ENCODE peak calls at places on chromosomes 12 and 14, in ten cellular contexts. A is H7; G is posterior vena cava; V is stimulated activated CD4-positive, alpha-beta T cell treated with anti-CD3 and anti-CD28 coated beads, Interleukin-12 subunit alpha, Interleukin-12 subunit beta, amount 100 ng/mL, for 24 hours; T is MM.1S; S is suprapubic skin; Q is NCI-H2029; F is CD8-positive, alpha-beta T cell; K is esophagus muscularis mucosa; C is adipocyte. J is an unnamed sample.

GRCh38 chr12:48973992-48974673 is 2.6 kb upstream of the WNT10B start:
- DNase-seq in S (no peak), Q (no peak), K (no peak), F (no peak), V (no peak), G (peak; percentile 94), C (no peak), T (no peak), A (peak; percentile 89), J (no peak)

GRCh38 chr12:101521136-101521535 is 46.0 kb downstream of the SPIC start:
- DNase-seq in F (no peak), Q (no peak), S (no peak), A (no peak), G (no peak), C (no peak), T (no peak), V (no peak), K (no peak), J (no peak)

GRCh38 chr12:132490481-132491348 is 764 bp downstream of the FBRSL1 start:
- DNase-seq in S (no peak), G (no peak), V (no peak), T (no peak), C (peak; percentile 57), Q (no peak), A (peak; percentile 87), F (no peak), K (no peak), J (no peak)

GRCh38 chr12:39619316-39619659 is 315 bp downstream of the ABCD2 start:
- DNase-seq in S (no peak), C (no peak), A (no peak), V (no peak), F (peak; percentile 60), G (peak; percentile 14), T (peak; percentile 46), Q (no peak), K (no peak), J (no peak)

GRCh38 chr12:123767613-123768012 is 5.5 kb downstream of the DNAH10 start:
- DNase-seq in A (no peak), T (peak; percentile 35), K (no peak), F (no peak), V (no peak), Q (no peak), S (no peak), G (no peak), C (no peak), J (no peak)

GRCh38 chr14:67674139-67674479 is 323 bp downstream of the VTI1B start:
- DNase-seq in C (peak; percentile 91), Q (peak; percentile 9), V (no peak), K (no peak), G (peak; percentile 89), S (peak; percentile 83), T (peak; percentile 25), F (no peak), A (peak; percentile 91), J (peak; percentile 99)

GRCh38 chr12:49885118-49885517 is 18.6 kb downstream of the FAIM2 start:
- DNase-seq in V (no peak), K (no peak), F (no peak), S (no peak), A (no peak), G (peak; percentile 56), C (no peak), Q (peak; percentile 17), T (no peak), J (no peak)

GRCh38 chr12:89935850-89936249 is 227.2 kb upstream of the ATP2B1 start:
- DNase-seq in Q (no peak), F (no peak), V (no peak), A (no peak), T (no peak), C (no peak), S (no peak), K (no peak), G (no peak), J (no peak)

GRCh38 chr12:66048843-66049537 is 81.6 kb downstream of the LLPH start:
- DNase-seq in K (peak; percentile 57), Q (no peak), C (peak; percentile 76), S (no peak), G (no peak), A (no peak), V (no peak), F (no peak), T (no peak), J (no peak)

GRCh38 chr12:2796187-2796663 is 1.5 kb downstream of the FKBP4 start:
- DNase-seq in Q (no peak), T (no peak), S (no peak), V (no peak), G (no peak), K (no peak), C (no peak), F (no peak), A (peak; percentile 68), J (no peak)

GRCh38 chr12:57771271-57771872 is 533 bp downstream of the METTL1 start:
- DNase-seq in T (peak; percentile 92), S (peak; percentile 91), V (peak; percentile 83), A (peak; percentile 96), K (peak; percentile 98), F (no peak), G (peak; percentile 97), C (peak; percentile 97), Q (peak; percentile 61), J (peak; percentile 90)

GRCh38 chr14:51743588-51744000 is 91.9 kb downstream of the FRMD6 start:
- DNase-seq in A (peak; percentile 34), V (no peak), G (no peak), T (no peak), S (no peak), K (no peak), Q (no peak), C (no peak), F (no peak), J (no peak)

GRCh38 chr14:53399057-53399456 is 245.9 kb upstream of the DDHD1 start:
- DNase-seq in K (no peak), C (peak; percentile 31), A (peak; percentile 42), G (no peak), F (no peak), T (no peak), V (no peak), Q (no peak), S (no peak), J (peak; percentile 49)

GRCh38 chr12:108374596-108375320 is 35.6 kb upstream of the CMKLR1 start:
- DNase-seq in C (no peak), F (no peak), G (no peak), K (no peak), S (no peak), V (no peak), Q (no peak), T (no peak), A (no peak), J (no peak)

GRCh38 chr12:56957229-56958052 is at the start of gene RDH16:
- DNase-seq in F (no peak), A (no peak), T (no peak), V (no peak), S (no peak), G (no peak), C (no peak), K (peak; percentile 53), Q (no peak), J (no peak)

GRCh38 chr14:58660407-58660806 is 22.6 kb downstream of the DACT1 start:
- DNase-seq in Q (no peak), T (no peak), F (no peak), S (no peak), G (no peak), C (no peak), A (no peak), V (no peak), K (no peak), J (no peak)

GRCh38 chr12:6322969-6323339 is 12.5 kb downstream of the PLEKHG6 start:
- DNase-seq in K (no peak), V (no peak), F (no peak), G (no peak), T (no peak), S (no peak), Q (no peak), C (no peak), A (peak; percentile 58), J (no peak)

GRCh38 chr14:63717704-63718103 is 10.2 kb downstream of the SGPP1 start:
- DNase-seq in G (no peak), S (no peak), Q (peak; percentile 13), A (no peak), F (no peak), T (peak; percentile 12), K (no peak), V (no peak), C (peak; percentile 47), J (peak; percentile 64)

GRCh38 chr12:6336079-6336858 is 5.6 kb downstream of the TNFRSF1A start:
- DNase-seq in C (peak; percentile 99), A (peak; percentile 96), T (peak; percentile 64), F (peak; percentile 73), Q (peak; percentile 86), K (peak; percentile 98), V (peak; percentile 48), G (peak; percentile 98), S (peak; percentile 96), J (peak; percentile 99)

GRCh38 chr14:38646391-38646790 is 390.5 kb upstream of the CLEC14A start:
- DNase-seq in Q (peak; percentile 6), G (no peak), V (no peak), S (no peak), A (no peak), F (no peak), T (no peak), K (no peak), C (no peak), J (no peak)

GRCh38 chr14:99432491-99432890 is 48.2 kb downstream of the SETD3 start:
- DNase-seq in C (no peak), F (no peak), T (no peak), G (no peak), V (no peak), A (no peak), K (no peak), Q (no peak), S (no peak), J (no peak)

GRCh38 chr12:53070901-53071492 is 8.2 kb downstream of the SPRYD3 start:
- DNase-seq in Q (no peak), T (no peak), C (no peak), K (no peak), A (peak; percentile 43), S (no peak), F (no peak), G (no peak), V (no peak), J (no peak)

GRCh38 chr14:21299562-21300130 is 19.8 kb downstream of the RPGRIP1 start:
- DNase-seq in T (no peak), A (no peak), S (no peak), G (no peak), C (no peak), V (no peak), Q (no peak), F (no peak), K (no peak), J (no peak)

GRCh38 chr12:96210376-96211055 is 16.3 kb downstream of the ELK3 start:
- DNase-seq in V (peak; percentile 22), Q (no peak), K (no peak), F (peak; percentile 69), T (no peak), S (no peak), C (no peak), A (no peak), G (no peak), J (no peak)

GRCh38 chr12:64025174-64025958 is 180.9 kb downstream of the SRGAP1 start:
- DNase-seq in V (no peak), S (no peak), A (no peak), G (no peak), F (no peak), Q (no peak), K (no peak), C (peak; percentile 69), T (no peak), J (no peak)

GRCh38 chr12:22543246-22544037 is 900 bp downstream of the C2CD5 start:
- DNase-seq in C (peak; percentile 52), K (no peak), Q (peak; percentile 68), V (no peak), F (peak; percentile 67), S (no peak), G (peak; percentile 85), T (peak; percentile 69), A (no peak), J (no peak)

GRCh38 chr12:109772622-109773321 is 59.1 kb downstream of the FAM222A start:
- DNase-seq in A (peak; percentile 32), F (no peak), G (peak; percentile 45), K (no peak), V (no peak), Q (no peak), T (no peak), C (no peak), S (peak; percentile 17), J (no peak)